ENCODE peak calls at places on chromosomes 12 and 14, in eight cellular contexts. W, T, R, A, S, O, J and K are unnamed samples.
A peak's percentile ranks its signal among the peaks of the same experiment; 100 is the strongest.

GRCh38 chr12:94592080-94592479 is 58.3 kb downstream of the TMCC3 start:
- DNase-seq in A (no peak), R (no peak), S (no peak), W (no peak), J (no peak), T (no peak), O (no peak), K (no peak)

GRCh38 chr12:107760207-107760816 is 625 bp downstream of the PRDM4 start:
- DNase-seq in R (peak; percentile 34), S (peak; percentile 58), W (peak; percentile 46), J (peak; percentile 13), T (peak; percentile 82), O (no peak), A (no peak), K (peak; percentile 42)

GRCh38 chr12:120890963-120891362 is 13.2 kb downstream of the SPPL3 start:
- DNase-seq in O (no peak), S (no peak), T (no peak), R (no peak), A (no peak), W (no peak), J (no peak), K (no peak)

GRCh38 chr14:72600551-72601330 is 293.2 kb downstream of the DPF3 start:
- DNase-seq in A (no peak), R (no peak), J (no peak), W (no peak), T (peak; percentile 53), O (no peak), S (no peak), K (no peak)

GRCh38 chr14:70789961-70790360 is 19.4 kb downstream of the MAP3K9 start:
- DNase-seq in R (no peak), O (no peak), S (no peak), T (no peak), W (no peak), A (no peak), J (no peak), K (no peak)

GRCh38 chr14:64715628-64716412 is 11.6 kb downstream of the PLEKHG3 start:
- DNase-seq in S (no peak), J (no peak), A (no peak), W (peak; percentile 3), R (no peak), O (no peak), T (peak; percentile 85), K (peak; percentile 29)

GRCh38 chr12:51855586-51856428 is 7.3 kb upstream of the FIGNL2 start:
- DNase-seq in R (no peak), T (peak; percentile 95), J (peak; percentile 68), O (peak; percentile 35), A (peak; percentile 70), S (no peak), W (no peak), K (peak; percentile 73)

GRCh38 chr12:48183876-48184548 is 568 bp downstream of the CCDC184 start:
- DNase-seq in W (peak; percentile 34), R (no peak), O (no peak), S (no peak), T (peak; percentile 79), J (no peak), A (no peak), K (peak; percentile 48)

GRCh38 chr14:64849940-64850339 is 29.8 kb downstream of the SPTB start:
- DNase-seq in W (no peak), O (no peak), A (no peak), S (no peak), R (no peak), T (no peak), J (no peak), K (no peak)

GRCh38 chr12:108804361-108804949 is 52.9 kb downstream of the SSH1 start:
- DNase-seq in R (no peak), W (peak; percentile 37), S (no peak), O (peak; percentile 95), A (peak; percentile 92), J (peak; percentile 96), T (peak; percentile 64), K (no peak)

DNA sequence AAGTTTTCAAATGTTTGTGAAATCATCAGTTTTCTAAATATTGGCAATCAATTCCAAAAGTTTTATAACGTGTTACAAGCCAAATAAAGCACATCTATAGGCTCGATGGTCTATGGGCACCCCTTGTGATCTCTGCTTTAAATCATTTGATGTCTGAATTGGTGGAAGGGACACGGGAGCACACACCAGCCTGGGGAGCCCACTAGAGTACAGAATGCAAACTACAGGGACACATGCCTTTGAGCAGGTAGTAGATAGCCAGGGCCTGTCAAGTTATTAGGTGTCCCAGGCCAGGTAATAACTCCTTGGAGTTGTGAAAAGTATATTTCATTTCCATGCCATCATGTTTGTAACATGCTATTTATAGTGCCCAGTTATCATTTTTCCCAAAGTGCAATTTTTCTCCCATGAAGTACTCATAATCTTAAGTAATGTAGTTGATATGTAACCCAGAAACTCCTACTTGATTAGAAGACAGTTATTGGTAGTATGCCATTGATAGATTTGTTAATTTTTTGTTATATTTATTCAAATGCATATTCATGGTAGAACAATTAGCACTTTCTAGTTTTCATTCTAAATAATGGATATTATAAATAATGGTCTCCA is 97.0 kb upstream of the FGD4 start:
- DNase-seq in S (no peak), R (peak; percentile 74), A (no peak), W (peak; percentile 53), J (peak; percentile 33), O (peak; percentile 51), T (peak; percentile 85), K (no peak)
- TF ChIP-seq CTCF in S (peak; percentile 42), R (peak; percentile 80), A (peak; percentile 29), W (peak; percentile 89), J (peak; percentile 37), O (peak; percentile 66), T (peak; percentile 99), K (no peak)

GRCh38 chr12:79936670-79937069 is 1.8 kb upstream of the PPP1R12A start:
- DNase-seq in A (no peak), O (no peak), R (no peak), J (no peak), S (no peak), W (no peak), T (no peak), K (no peak)

GRCh38 chr12:79934309-79935020 is 432 bp downstream of the PPP1R12A start:
- DNase-seq in J (no peak), R (peak; percentile 25), S (no peak), A (peak; percentile 29), T (peak; percentile 90), O (peak; percentile 31), W (peak; percentile 50), K (no peak)

GRCh38 chr12:79935624-79936040 is 735 bp upstream of the PPP1R12A start:
- DNase-seq in S (no peak), O (peak; percentile 40), T (no peak), W (no peak), A (peak; percentile 41), R (peak; percentile 13), J (no peak), K (no peak)

GRCh38 chr12:79933580-79934264 is 1.2 kb downstream of the PPP1R12A start:
- DNase-seq in O (peak; percentile 25), W (no peak), R (no peak), T (peak; percentile 65), J (peak; percentile 14), S (no peak), A (no peak), K (peak; percentile 13)

DNA sequence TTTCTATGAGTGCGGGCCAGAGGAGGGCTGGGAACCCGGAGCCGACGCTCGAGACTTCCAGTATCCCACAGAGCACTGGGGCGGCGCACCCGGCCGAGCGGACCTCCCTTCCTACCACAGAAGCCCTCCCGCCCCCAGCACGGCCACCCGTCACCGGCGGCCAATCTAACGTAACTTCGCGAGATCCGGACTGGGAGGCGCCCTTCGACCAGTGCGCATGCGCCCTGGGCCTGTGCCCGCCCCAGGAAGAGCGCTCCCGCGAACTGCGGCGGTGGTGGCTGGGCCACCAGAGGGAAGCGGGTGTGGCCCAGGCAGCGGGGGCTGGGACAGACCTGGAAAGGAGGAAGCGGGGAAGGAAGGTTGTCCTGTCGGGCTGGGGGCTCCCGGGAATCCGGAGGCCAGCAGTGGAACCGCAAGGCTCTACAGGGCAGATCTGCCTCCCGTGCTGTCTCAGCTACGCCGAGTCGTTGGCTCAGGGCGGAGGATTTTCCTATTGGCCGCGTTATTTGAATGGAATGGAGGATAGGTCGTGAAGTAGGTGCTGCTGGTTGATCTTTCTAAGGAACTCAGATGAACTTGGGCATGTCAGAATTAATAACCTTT is at the start of gene PPP1R12A:
- DNase-seq in O (peak; percentile 98), W (peak; percentile 98), R (peak; percentile 93), J (peak; percentile 99), A (peak; percentile 93), S (peak; percentile 98), T (peak; percentile 100), K (peak; percentile 94)
- TF ChIP-seq CTCF in O (no peak), W (no peak), R (no peak), J (peak; percentile 10), A (no peak), S (no peak), T (peak; percentile 45), K (no peak)

GRCh38 chr12:131386167-131386521 is 324.7 kb upstream of the SFSWAP start:
- DNase-seq in O (no peak), S (peak; percentile 30), J (no peak), R (no peak), W (no peak), A (no peak), T (no peak), K (no peak)

GRCh38 chr12:131389051-131390013 is 321.6 kb upstream of the SFSWAP start:
- DNase-seq in J (no peak), S (peak; percentile 27), W (no peak), A (no peak), T (peak; percentile 36), R (no peak), O (no peak), K (no peak)

GRCh38 chr12:131386781-131387180 is 324.1 kb upstream of the SFSWAP start:
- DNase-seq in W (no peak), T (no peak), R (no peak), O (no peak), J (no peak), A (no peak), S (no peak), K (no peak)

GRCh38 chr12:131388164-131388795 is 322.6 kb upstream of the SFSWAP start:
- DNase-seq in A (no peak), W (no peak), J (no peak), O (no peak), R (no peak), T (no peak), S (no peak), K (no peak)

GRCh38 chr12:131387281-131388163 is 323.4 kb upstream of the SFSWAP start:
- DNase-seq in R (no peak), O (no peak), A (no peak), T (peak; percentile 50), S (peak; percentile 28), J (no peak), W (no peak), K (no peak)
- TF ChIP-seq CTCF in R (no peak), O (no peak), A (no peak), T (no peak), S (no peak), J (no peak), W (no peak), K (no peak)

DNA sequence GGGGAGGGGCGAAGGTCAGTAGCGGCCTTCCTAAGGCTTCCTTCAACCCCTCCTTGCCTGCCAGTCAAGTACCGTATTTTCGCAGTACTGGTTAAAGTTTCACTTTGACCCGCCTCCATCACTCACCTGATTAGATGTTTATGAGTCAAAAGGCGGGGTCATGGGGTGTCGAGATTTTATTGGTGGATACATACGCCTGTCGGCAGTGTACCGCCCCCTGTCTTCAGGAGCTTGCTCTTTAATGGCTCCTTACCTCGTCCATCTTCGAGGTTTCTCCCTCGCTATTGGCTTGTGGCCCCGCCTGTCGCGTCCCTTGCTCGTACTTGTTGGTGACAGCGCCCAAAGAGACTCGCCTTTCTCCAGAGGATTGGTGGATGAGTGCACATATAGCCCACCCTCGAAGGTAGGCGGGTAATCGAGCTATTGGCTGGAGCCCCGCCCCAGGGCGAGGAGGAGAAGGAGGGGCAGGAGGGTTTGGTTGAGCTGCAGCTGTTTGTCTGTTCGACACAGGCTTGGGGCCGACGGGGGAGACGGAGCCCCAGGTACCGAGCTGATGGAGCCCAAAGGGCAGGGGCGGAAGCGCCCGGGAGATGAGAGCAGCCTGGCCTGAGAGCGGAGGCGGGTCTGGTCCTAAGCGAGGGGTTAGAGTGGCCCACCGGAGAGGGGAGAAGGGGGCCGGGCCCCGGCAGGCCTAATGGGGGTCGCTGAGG is at the start of gene RAB5B:
- DNase-seq in R (peak; percentile 94), O (peak; percentile 100), W (peak; percentile 99), A (peak; percentile 100), J (peak; percentile 100), T (peak; percentile 100), S (peak; percentile 99), K (peak; percentile 95)
- TF ChIP-seq CTCF in R (no peak), O (peak; percentile 31), W (no peak), A (no peak), J (no peak), T (no peak), S (no peak), K (no peak)